ENCODE peak calls at places on chromosome 1, in nine cellular contexts. B is amygdala; X is fibroblast of mammary gland; A is AG09309; R is lower leg skin; J is stimulated activated CD4-positive, alpha-beta T cell treated with anti-CD3 and anti-CD28 coated beads, TNF-alpha, amount 100 ng/mL, for 24 hours; N is amniotic stem cell; F is ELF-1; Z is CD4-positive, alpha-beta T cell. I is an unnamed sample.

GRCh38 chr1:32759997-32760623 is 57.0 kb downstream of the YARS1 start:
- DNase-seq in Z (no peak), R (peak), N (no peak), A (no peak), X (no peak), B (no peak), F (peak), J (no peak), I (no peak)

GRCh38 chr1:229892515-229893117 is 174.4 kb upstream of the GALNT2 start:
- DNase-seq in J (no peak), A (no peak), R (no peak), Z (no peak), B (no peak), X (no peak), N (no peak), F (no peak), I (no peak)

GRCh38 chr1:25501235-25502058 is 42.0 kb upstream of the LDLRAP1 start:
- DNase-seq in A (peak), Z (peak), B (no peak), R (no peak), X (peak), F (peak), N (no peak), J (no peak), I (no peak)

GRCh38 chr1:32705516-32705915 is 2.9 kb upstream of the SYNC start:
- DNase-seq in F (no peak), B (no peak), N (no peak), A (no peak), Z (no peak), X (no peak), J (no peak), R (no peak), I (no peak)

GRCh38 chr1:19949016-19949415 is 25.6 kb upstream of the PLA2G2E start:
- DNase-seq in J (no peak), R (no peak), X (peak), B (no peak), N (peak), Z (no peak), A (peak), F (peak), I (no peak)

GRCh38 chr1:68229927-68230812 is 2.2 kb downstream of the WLS start:
- DNase-seq in A (no peak), N (no peak), F (peak), B (no peak), Z (no peak), R (no peak), J (no peak), X (peak), I (no peak)

GRCh38 chr1:26094677-26095383 is 16.8 kb upstream of the PDIK1L start:
- DNase-seq in N (no peak), R (peak), X (peak), J (no peak), Z (no peak), F (peak), B (no peak), A (no peak), I (no peak)

GRCh38 chr1:178151831-178152230 is 57.9 kb downstream of the RASAL2 start:
- DNase-seq in A (no peak), Z (no peak), N (no peak), J (no peak), F (peak), B (no peak), R (no peak), X (no peak), I (no peak)

GRCh38 chr1:204256531-204256930 is 42.7 kb upstream of the GOLT1A start:
- DNase-seq in A (no peak), R (no peak), F (no peak), J (no peak), Z (no peak), N (no peak), X (no peak), B (no peak), I (no peak)

GRCh38 chr1:53063744-53064515 is 1.9 kb downstream of the PODN start:
- DNase-seq in B (no peak), Z (no peak), F (no peak), J (no peak), X (no peak), A (no peak), N (no peak), R (no peak), I (no peak)

GRCh38 chr1:181119076-181119989 is 30.8 kb downstream of the IER5 start:
- DNase-seq in Z (no peak), A (no peak), N (no peak), B (no peak), F (peak), X (no peak), R (no peak), J (no peak), I (no peak)

I was measured in T-helper 9 cell.